ENCODE peak calls at places on chromosomes 16 and 17, in five cellular contexts. V is cardiac muscle cell, Z is NCI-H446, L is AG20443, U is heart right ventricle. R is an unnamed sample.

GRCh38 chr17:55750750-55751641 is at the start of gene PCTP:
- DNase-seq in V (peak; percentile 94), Z (peak; percentile 8), L (peak; percentile 99), U (peak; percentile 95), R (peak; percentile 89)

GRCh38 chr17:46869296-46869695 is 17.9 kb downstream of the WNT9B start:
- DNase-seq in V (no peak), Z (no peak), L (peak; percentile 33), U (no peak), R (no peak)

GRCh38 chr16:84115919-84116719 is 623 bp downstream of the MBTPS1 start:
- DNase-seq in V (peak; percentile 66), Z (no peak), L (peak; percentile 33), U (no peak), R (no peak)

GRCh38 chr16:85276258-85276657 is 164.0 kb upstream of the CIBAR2 start:
- DNase-seq in V (no peak), Z (no peak), L (no peak), U (no peak), R (no peak)

GRCh38 chr16:81657224-81657623 is 121.9 kb upstream of the PLCG2 start:
- DNase-seq in V (peak; percentile 74), Z (no peak), L (no peak), U (no peak), R (no peak)

GRCh38 chr17:78374631-78375274 is 3.7 kb upstream of the PGS1 start:
- DNase-seq in V (no peak), Z (no peak), L (peak; percentile 67), U (peak; percentile 0), R (no peak)

GRCh38 chr17:55263565-55264272 is 1.0 kb upstream of the HLF start:
- DNase-seq in V (no peak), Z (no peak), L (no peak), U (no peak), R (no peak)

GRCh38 chr17:5234645-5235576 is at the start of gene SCIMP:
- DNase-seq in V (no peak), Z (no peak), L (no peak), U (no peak), R (no peak)

GRCh38 chr16:54945063-54945462 is 14.4 kb downstream of the IRX5 start:
- DNase-seq in V (no peak), Z (no peak), L (peak; percentile 0), U (no peak), R (no peak)

GRCh38 chr16:31476305-31477219 is 4.6 kb downstream of the TGFB1I1 start:
- DNase-seq in V (peak; percentile 73), Z (no peak), L (no peak), U (peak; percentile 76), R (no peak)

GRCh38 chr17:31586946-31587345 is 195.5 kb downstream of the RAB11FIP4 start:
- DNase-seq in V (no peak), Z (no peak), L (peak; percentile 51), U (no peak), R (no peak)

GRCh38 chr17:17837966-17838962 is 1.5 kb upstream of the SREBF1 start:
- DNase-seq in V (no peak), Z (no peak), L (no peak), U (peak; percentile 52), R (peak; percentile 73)

GRCh38 chr17:75877752-75878173 is 618 bp downstream of the TRIM47 start:
- DNase-seq in V (peak; percentile 81), Z (no peak), L (peak; percentile 73), U (peak; percentile 77), R (peak; percentile 78)

R was measured in A673.